ENCODE peak calls at places on chromosomes 16 and 17, in ten cellular contexts. One of them, this sample, is unnamed.

GRCh38 chr16:12228607-12229499 is 252.3 kb downstream of the SNX29 start:
- DNase-seq in AG04450: peak
- DNase-seq in fibroblast of mammary gland: peak
- DNase-seq in lower leg skin: peak
- DNase-seq in heart right ventricle: peak
- DNase-seq in prostate gland: peak
- DNase-seq in PC-9: no peak
- DNase-seq in CD8-positive, alpha-beta T cell: no peak
- DNase-seq in upper lobe of right lung: no peak
- DNase-seq in retinal pigment epithelial cell: no peak
- DNase-seq in this sample: no peak

GRCh38 chr17:64385187-64386083 is 5.2 kb downstream of the PECAM1 start:
- DNase-seq in CD8-positive, alpha-beta T cell: peak
- DNase-seq in upper lobe of right lung: peak
- DNase-seq in PC-9: peak
- DNase-seq in fibroblast of mammary gland: peak
- DNase-seq in retinal pigment epithelial cell: peak
- DNase-seq in AG04450: peak
- DNase-seq in lower leg skin: peak
- DNase-seq in prostate gland: no peak
- DNase-seq in heart right ventricle: peak
- DNase-seq in this sample: no peak

GRCh38 chr16:57764341-57765159 is 29.0 kb downstream of the KATNB1 start:
- DNase-seq in upper lobe of right lung: no peak
- DNase-seq in lower leg skin: no peak
- DNase-seq in retinal pigment epithelial cell: peak
- DNase-seq in heart right ventricle: no peak
- DNase-seq in fibroblast of mammary gland: peak
- DNase-seq in prostate gland: no peak
- DNase-seq in AG04450: peak
- DNase-seq in CD8-positive, alpha-beta T cell: no peak
- DNase-seq in PC-9: peak
- DNase-seq in this sample: peak

GRCh38 chr16:56609463-56609921 is 1.1 kb downstream of the MT2A start:
- DNase-seq in retinal pigment epithelial cell: no peak
- DNase-seq in upper lobe of right lung: no peak
- DNase-seq in CD8-positive, alpha-beta T cell: peak
- DNase-seq in fibroblast of mammary gland: peak
- DNase-seq in heart right ventricle: peak
- DNase-seq in PC-9: peak
- DNase-seq in AG04450: no peak
- DNase-seq in prostate gland: peak
- DNase-seq in lower leg skin: no peak
- DNase-seq in this sample: peak

GRCh38 chr16:4820652-4821051 is 18.2 kb upstream of the ROGDI start:
- DNase-seq in upper lobe of right lung: no peak
- DNase-seq in PC-9: no peak
- DNase-seq in retinal pigment epithelial cell: no peak
- DNase-seq in CD8-positive, alpha-beta T cell: no peak
- DNase-seq in lower leg skin: no peak
- DNase-seq in prostate gland: no peak
- DNase-seq in AG04450: no peak
- DNase-seq in heart right ventricle: no peak
- DNase-seq in fibroblast of mammary gland: no peak
- DNase-seq in this sample: no peak

GRCh38 chr17:62740066-62740465 is 68.0 kb downstream of the MARCHF10 start:
- DNase-seq in lower leg skin: no peak
- DNase-seq in heart right ventricle: peak
- DNase-seq in fibroblast of mammary gland: no peak
- DNase-seq in PC-9: no peak
- DNase-seq in prostate gland: no peak
- DNase-seq in CD8-positive, alpha-beta T cell: no peak
- DNase-seq in upper lobe of right lung: no peak
- DNase-seq in retinal pigment epithelial cell: no peak
- DNase-seq in AG04450: no peak
- DNase-seq in this sample: peak

GRCh38 chr17:77098884-77099545 is 41.8 kb upstream of the SEC14L1 start:
- DNase-seq in retinal pigment epithelial cell: peak
- DNase-seq in upper lobe of right lung: no peak
- DNase-seq in prostate gland: peak
- DNase-seq in lower leg skin: no peak
- DNase-seq in PC-9: no peak
- DNase-seq in CD8-positive, alpha-beta T cell: no peak
- DNase-seq in fibroblast of mammary gland: peak
- DNase-seq in heart right ventricle: peak
- DNase-seq in AG04450: peak
- DNase-seq in this sample: peak

GRCh38 chr16:72429566-72430160 is 257.7 kb upstream of the PMFBP1 start:
- DNase-seq in retinal pigment epithelial cell: no peak
- DNase-seq in PC-9: no peak
- DNase-seq in AG04450: no peak
- DNase-seq in lower leg skin: no peak
- DNase-seq in upper lobe of right lung: no peak
- DNase-seq in fibroblast of mammary gland: no peak
- DNase-seq in CD8-positive, alpha-beta T cell: no peak
- DNase-seq in heart right ventricle: no peak
- DNase-seq in prostate gland: no peak
- DNase-seq in this sample: no peak

GRCh38 chr16:2187212-2187611 is 9.2 kb downstream of the CASKIN1 start:
- DNase-seq in upper lobe of right lung: no peak
- DNase-seq in AG04450: no peak
- DNase-seq in prostate gland: no peak
- DNase-seq in CD8-positive, alpha-beta T cell: no peak
- DNase-seq in heart right ventricle: no peak
- DNase-seq in PC-9: no peak
- DNase-seq in lower leg skin: no peak
- DNase-seq in retinal pigment epithelial cell: no peak
- DNase-seq in fibroblast of mammary gland: no peak
- DNase-seq in this sample: no peak

GRCh38 chr16:80466024-80466986 is 74.5 kb upstream of the DYNLRB2 start:
- DNase-seq in AG04450: no peak
- DNase-seq in fibroblast of mammary gland: peak
- DNase-seq in PC-9: peak
- DNase-seq in retinal pigment epithelial cell: peak
- DNase-seq in upper lobe of right lung: peak
- DNase-seq in prostate gland: peak
- DNase-seq in heart right ventricle: peak
- DNase-seq in CD8-positive, alpha-beta T cell: peak
- DNase-seq in lower leg skin: peak
- DNase-seq in this sample: no peak

GRCh38 chr16:27181020-27181419 is 22.3 kb upstream of the KDM8 start:
- DNase-seq in prostate gland: no peak
- DNase-seq in lower leg skin: no peak
- DNase-seq in upper lobe of right lung: no peak
- DNase-seq in heart right ventricle: no peak
- DNase-seq in retinal pigment epithelial cell: no peak
- DNase-seq in fibroblast of mammary gland: no peak
- DNase-seq in PC-9: no peak
- DNase-seq in CD8-positive, alpha-beta T cell: no peak
- DNase-seq in AG04450: no peak
- DNase-seq in this sample: no peak

GRCh38 chr17:40582328-40582901 is 17.1 kb upstream of the CCR7 start:
- DNase-seq in fibroblast of mammary gland: no peak
- DNase-seq in prostate gland: peak
- DNase-seq in upper lobe of right lung: peak
- DNase-seq in retinal pigment epithelial cell: no peak
- DNase-seq in PC-9: no peak
- DNase-seq in AG04450: no peak
- DNase-seq in heart right ventricle: peak
- DNase-seq in CD8-positive, alpha-beta T cell: peak
- DNase-seq in lower leg skin: peak
- DNase-seq in this sample: no peak
- H3K4me3 ChIP-seq in fibroblast of mammary gland: no peak
- H3K4me3 ChIP-seq in prostate gland: no peak
- H3K4me3 ChIP-seq in upper lobe of right lung: no peak
- H3K4me3 ChIP-seq in retinal pigment epithelial cell: no peak
- H3K4me3 ChIP-seq in PC-9: no peak
- H3K4me3 ChIP-seq in AG04450: no peak
- H3K4me3 ChIP-seq in heart right ventricle: no peak
- H3K4me3 ChIP-seq in CD8-positive, alpha-beta T cell: peak
- H3K4me3 ChIP-seq in lower leg skin: no peak
- H3K4me3 ChIP-seq in this sample: no peak

GRCh38 chr17:60600490-60601431 is 768 bp downstream of the PPM1D start:
- DNase-seq in prostate gland: peak
- DNase-seq in upper lobe of right lung: peak
- DNase-seq in CD8-positive, alpha-beta T cell: peak
- DNase-seq in retinal pigment epithelial cell: peak
- DNase-seq in fibroblast of mammary gland: peak
- DNase-seq in heart right ventricle: peak
- DNase-seq in lower leg skin: peak
- DNase-seq in PC-9: peak
- DNase-seq in AG04450: peak
- DNase-seq in this sample: no peak

GRCh38 chr17:60602385-60602742 is 2.4 kb downstream of the PPM1D start:
- DNase-seq in CD8-positive, alpha-beta T cell: no peak
- DNase-seq in PC-9: no peak
- DNase-seq in AG04450: no peak
- DNase-seq in heart right ventricle: no peak
- DNase-seq in upper lobe of right lung: no peak
- DNase-seq in lower leg skin: no peak
- DNase-seq in prostate gland: no peak
- DNase-seq in fibroblast of mammary gland: peak
- DNase-seq in retinal pigment epithelial cell: no peak
- DNase-seq in this sample: no peak

GRCh38 chr17:60602871-60603270 is 2.9 kb downstream of the PPM1D start:
- DNase-seq in lower leg skin: no peak
- DNase-seq in fibroblast of mammary gland: no peak
- DNase-seq in CD8-positive, alpha-beta T cell: no peak
- DNase-seq in upper lobe of right lung: no peak
- DNase-seq in AG04450: no peak
- DNase-seq in retinal pigment epithelial cell: no peak
- DNase-seq in heart right ventricle: no peak
- DNase-seq in PC-9: no peak
- DNase-seq in prostate gland: no peak
- DNase-seq in this sample: no peak

GRCh38 chr17:60599620-60600489 is at the start of gene PPM1D:
- DNase-seq in CD8-positive, alpha-beta T cell: peak
- DNase-seq in retinal pigment epithelial cell: peak
- DNase-seq in PC-9: peak
- DNase-seq in AG04450: peak
- DNase-seq in lower leg skin: peak
- DNase-seq in fibroblast of mammary gland: peak
- DNase-seq in prostate gland: peak
- DNase-seq in heart right ventricle: peak
- DNase-seq in upper lobe of right lung: peak
- DNase-seq in this sample: peak

GRCh38 chr17:60601443-60602384 is 1.7 kb downstream of the PPM1D start:
- DNase-seq in lower leg skin: no peak
- DNase-seq in fibroblast of mammary gland: peak
- DNase-seq in prostate gland: peak
- DNase-seq in PC-9: peak
- DNase-seq in AG04450: peak
- DNase-seq in CD8-positive, alpha-beta T cell: peak
- DNase-seq in heart right ventricle: peak
- DNase-seq in retinal pigment epithelial cell: peak
- DNase-seq in upper lobe of right lung: no peak
- DNase-seq in this sample: no peak
- TF ChIP-seq CTCF in lower leg skin: no peak
- TF ChIP-seq CTCF in fibroblast of mammary gland: no peak
- TF ChIP-seq CTCF in prostate gland: peak
- TF ChIP-seq CTCF in PC-9: peak
- TF ChIP-seq CTCF in AG04450: no peak
- TF ChIP-seq CTCF in CD8-positive, alpha-beta T cell: no peak
- TF ChIP-seq CTCF in heart right ventricle: peak
- TF ChIP-seq CTCF in retinal pigment epithelial cell: no peak
- TF ChIP-seq CTCF in upper lobe of right lung: no peak
- TF ChIP-seq CTCF in this sample: no peak

DNA sequence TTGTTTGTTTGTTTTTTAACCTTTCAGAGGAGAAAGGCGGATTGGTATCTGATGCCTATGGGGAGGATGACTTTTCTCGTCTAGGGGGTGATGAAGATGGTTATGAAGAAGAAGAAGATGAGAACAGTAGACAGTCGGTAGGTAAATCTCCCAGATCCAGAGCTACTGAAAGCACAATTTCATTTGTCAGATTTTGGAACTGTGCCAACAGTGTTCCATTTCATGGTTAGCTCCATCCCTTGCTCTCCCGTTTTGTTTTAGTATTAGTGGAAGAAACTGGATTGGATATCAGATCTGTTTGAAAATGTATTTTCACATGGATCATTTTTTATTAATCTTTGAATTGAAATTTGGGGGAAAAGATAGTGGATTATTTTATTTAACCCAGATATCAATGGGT is 1.4 kb downstream of the SAP30BP start:
- DNase-seq in AG04450: no peak
- DNase-seq in retinal pigment epithelial cell: no peak
- DNase-seq in lower leg skin: no peak
- DNase-seq in fibroblast of mammary gland: no peak
- DNase-seq in PC-9: no peak
- DNase-seq in upper lobe of right lung: no peak
- DNase-seq in CD8-positive, alpha-beta T cell: no peak
- DNase-seq in heart right ventricle: no peak
- DNase-seq in prostate gland: no peak
- DNase-seq in this sample: no peak
- H3K4me3 ChIP-seq in AG04450: peak
- H3K4me3 ChIP-seq in retinal pigment epithelial cell: peak
- H3K4me3 ChIP-seq in lower leg skin: no peak
- H3K4me3 ChIP-seq in fibroblast of mammary gland: peak
- H3K4me3 ChIP-seq in PC-9: peak
- H3K4me3 ChIP-seq in upper lobe of right lung: no peak
- H3K4me3 ChIP-seq in CD8-positive, alpha-beta T cell: no peak
- H3K4me3 ChIP-seq in heart right ventricle: no peak
- H3K4me3 ChIP-seq in prostate gland: no peak
- H3K4me3 ChIP-seq in this sample: peak

GRCh38 chr16:730666-731509 is 4.0 kb downstream of the HAGHL start:
- DNase-seq in prostate gland: no peak
- DNase-seq in fibroblast of mammary gland: no peak
- DNase-seq in PC-9: peak
- DNase-seq in retinal pigment epithelial cell: no peak
- DNase-seq in heart right ventricle: no peak
- DNase-seq in AG04450: no peak
- DNase-seq in upper lobe of right lung: peak
- DNase-seq in CD8-positive, alpha-beta T cell: no peak
- DNase-seq in lower leg skin: no peak
- DNase-seq in this sample: no peak

GRCh38 chr16:733382-734207 is 6.7 kb downstream of the HAGHL start:
- DNase-seq in upper lobe of right lung: no peak
- DNase-seq in heart right ventricle: no peak
- DNase-seq in fibroblast of mammary gland: no peak
- DNase-seq in PC-9: peak
- DNase-seq in CD8-positive, alpha-beta T cell: no peak
- DNase-seq in lower leg skin: no peak
- DNase-seq in retinal pigment epithelial cell: no peak
- DNase-seq in AG04450: no peak
- DNase-seq in prostate gland: no peak
- DNase-seq in this sample: no peak

GRCh38 chr16:734208-734980 is 6.4 kb downstream of the CIAO3 start:
- DNase-seq in lower leg skin: no peak
- DNase-seq in heart right ventricle: no peak
- DNase-seq in fibroblast of mammary gland: no peak
- DNase-seq in retinal pigment epithelial cell: no peak
- DNase-seq in upper lobe of right lung: no peak
- DNase-seq in CD8-positive, alpha-beta T cell: no peak
- DNase-seq in PC-9: peak
- DNase-seq in AG04450: no peak
- DNase-seq in prostate gland: no peak
- DNase-seq in this sample: no peak

GRCh38 chr16:732332-732731 is 5.4 kb downstream of the HAGHL start:
- DNase-seq in lower leg skin: no peak
- DNase-seq in prostate gland: no peak
- DNase-seq in fibroblast of mammary gland: no peak
- DNase-seq in PC-9: peak
- DNase-seq in heart right ventricle: no peak
- DNase-seq in CD8-positive, alpha-beta T cell: no peak
- DNase-seq in retinal pigment epithelial cell: no peak
- DNase-seq in upper lobe of right lung: no peak
- DNase-seq in AG04450: no peak
- DNase-seq in this sample: no peak

GRCh38 chr16:732936-733335 is 6.0 kb downstream of the HAGHL start:
- DNase-seq in upper lobe of right lung: peak
- DNase-seq in fibroblast of mammary gland: no peak
- DNase-seq in PC-9: peak
- DNase-seq in heart right ventricle: no peak
- DNase-seq in prostate gland: no peak
- DNase-seq in lower leg skin: no peak
- DNase-seq in CD8-positive, alpha-beta T cell: no peak
- DNase-seq in AG04450: no peak
- DNase-seq in retinal pigment epithelial cell: no peak
- DNase-seq in this sample: no peak
- TF ChIP-seq CTCF in upper lobe of right lung: no peak
- TF ChIP-seq CTCF in fibroblast of mammary gland: no peak
- TF ChIP-seq CTCF in PC-9: no peak
- TF ChIP-seq CTCF in heart right ventricle: no peak
- TF ChIP-seq CTCF in prostate gland: no peak
- TF ChIP-seq CTCF in lower leg skin: no peak
- TF ChIP-seq CTCF in CD8-positive, alpha-beta T cell: no peak
- TF ChIP-seq CTCF in AG04450: no peak
- TF ChIP-seq CTCF in retinal pigment epithelial cell: peak
- TF ChIP-seq CTCF in this sample: no peak

This sample was measured in AG04449.